ENCODE peak calls at places on chromosomes 4 and X, in seven cellular contexts. G is foreskin fibroblast, X is lower leg skin, N is tibial artery, T is testis, L is right atrium auricular region, M is OCI-LY7. V is an unnamed sample.
A peak's percentile ranks its signal among the peaks of the same experiment; 100 is the strongest.

GRCh38 chr4:75512336-75513211 is 1.6 kb downstream of the RCHY1 start:
- DNase-seq in N (no peak), L (no peak), G (peak; percentile 55), T (no peak), M (peak; percentile 60), X (no peak), V (peak; percentile 44)

GRCh38 chrX:116267511-116268040 is 97.0 kb downstream of the AGTR2 start:
- DNase-seq in G (no peak), T (no peak), L (no peak), X (no peak), N (no peak), M (no peak), V (no peak)

GRCh38 chr4:6239968-6240367 is 29.7 kb upstream of the WFS1 start:
- DNase-seq in T (no peak), X (no peak), L (no peak), G (no peak), M (no peak), N (peak; percentile 47), V (no peak)

GRCh38 chrX:110050885-110051284 is 48.0 kb downstream of the TMEM164 start:
- DNase-seq in N (no peak), G (no peak), M (no peak), L (no peak), T (no peak), X (no peak), V (no peak)

GRCh38 chr4:29304595-29304994 is 1415.6 kb upstream of the PCDH7 start:
- DNase-seq in N (no peak), T (no peak), X (no peak), L (no peak), G (peak; percentile 8), M (no peak), V (no peak)

GRCh38 chrX:71911731-71912050 is 1.0 kb downstream of the NHSL2 start:
- DNase-seq in G (peak; percentile 30), X (no peak), T (peak; percentile 17), L (no peak), M (no peak), N (no peak), V (no peak)

GRCh38 chrX:129769467-129770154 is 10.1 kb upstream of the SASH3 start:
- DNase-seq in G (no peak), M (peak; percentile 96), N (no peak), T (no peak), L (no peak), X (no peak), V (no peak)

GRCh38 chrX:9566150-9566621 is 101.3 kb downstream of the TBL1X start:
- DNase-seq in X (peak; percentile 51), L (peak; percentile 66), G (peak; percentile 89), T (peak; percentile 71), N (peak; percentile 68), M (no peak), V (no peak)

GRCh38 chrX:104370089-104370488 is 115.4 kb upstream of the ESX1 start:
- DNase-seq in G (peak; percentile 2), M (no peak), L (no peak), X (peak; percentile 13), N (no peak), T (peak; percentile 28), V (peak; percentile 64)

GRCh38 chr4:70969076-70969475 is 24.4 kb upstream of the DCK start:
- DNase-seq in T (no peak), L (no peak), N (no peak), G (no peak), X (no peak), M (no peak), V (no peak)

GRCh38 chr4:139959398-139959797 is 194.6 kb downstream of the MAML3 start:
- DNase-seq in X (no peak), M (no peak), T (no peak), G (no peak), N (no peak), L (no peak), V (no peak)
- H3K4me3 ChIP-seq in X (no peak overlapping the region), M (no peak overlapping the region), T (no peak overlapping the region), G (no peak overlapping the region), N (no peak overlapping the region), L (no peak overlapping the region), V (no peak overlapping the region)

GRCh38 chr4:151035321-151035720 is 20.2 kb upstream of the LRBA start:
- DNase-seq in X (no peak), T (no peak), N (no peak), L (no peak), M (no peak), G (no peak), V (no peak)
- H3K4me3 ChIP-seq in X (no peak overlapping the region), T (no peak overlapping the region), N (no peak overlapping the region), L (no peak overlapping the region), M (no peak overlapping the region), G (no peak overlapping the region), V (no peak overlapping the region)

GRCh38 chrX:48711162-48711928 is 14.8 kb downstream of the SUV39H1 start:
- DNase-seq in G (no peak), X (no peak), L (no peak), M (no peak), N (no peak), T (no peak), V (no peak)
- H3K4me3 ChIP-seq in G (no peak overlapping the region), X (no peak overlapping the region), L (no peak overlapping the region), M (no peak overlapping the region), N (no peak overlapping the region), T (no peak overlapping the region), V (no peak overlapping the region)

DNA sequence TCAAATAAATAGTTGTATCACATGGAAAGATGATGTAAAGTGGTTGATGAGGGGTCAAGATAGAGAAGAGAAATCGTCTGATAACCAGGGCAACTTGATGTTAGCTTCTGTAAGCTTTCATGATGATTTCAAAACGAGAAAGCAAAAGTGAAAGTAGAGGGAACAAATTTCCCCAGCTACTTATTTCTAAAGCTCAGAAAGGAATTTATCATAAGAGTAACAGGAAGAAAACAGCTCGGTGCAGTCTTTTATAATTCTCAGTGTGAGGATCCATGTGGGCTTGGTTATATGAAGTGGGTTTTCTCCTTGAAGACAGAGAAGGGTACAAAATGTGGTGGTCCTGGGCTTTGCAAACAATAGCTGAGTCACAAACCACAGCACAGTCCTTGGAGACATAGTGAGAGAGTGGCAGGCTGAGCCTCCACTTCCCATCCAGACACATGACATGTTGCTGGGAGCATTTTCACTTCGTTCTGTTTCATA is 32.1 kb upstream of the GLRA2 start:
- DNase-seq in G (peak; percentile 32), L (no peak), M (no peak), N (no peak), T (no peak), X (no peak), V (no peak)
- H3K4me3 ChIP-seq in G (peak overlapping the region; percentile 46), L (peak overlapping the region; percentile 22), M (peak overlapping the region; percentile 5), N (peak overlapping the region; percentile 36), T (no peak overlapping the region), X (no peak overlapping the region), V (no peak overlapping the region)

V was measured in endodermal cell.